ENCODE peak calls at places on chromosomes 16 and 17, in seven cellular contexts. G is HCEC 1CT, C is HFFc6, A is fibroblast of lung, W is heart left ventricle, U is IMR-90, V is globus pallidus. T is an unnamed sample.

GRCh38 chr16:88911148-88911945 is 44.9 kb upstream of the PABPN1L start:
- DNase-seq in G (no peak), C (no peak), A (no peak), W (no peak), U (peak; percentile 15), V (no peak), T (no peak)

GRCh38 chr17:8210761-8211458 is 535 bp upstream of the AURKB start:
- DNase-seq in G (no peak), C (no peak), A (no peak), W (no peak), U (no peak), V (no peak), T (no peak)

GRCh38 chr17:72479113-72479512 is 358.3 kb downstream of the SOX9 start:
- DNase-seq in G (no peak), C (no peak), A (no peak), W (no peak), U (no peak), V (no peak), T (no peak)

GRCh38 chr17:35947156-35947585 is 3.7 kb upstream of the LYZL6 start:
- DNase-seq in G (peak; percentile 19), C (peak; percentile 21), A (peak; percentile 35), W (no peak), U (peak; percentile 21), V (no peak), T (peak; percentile 57)

GRCh38 chr17:48194097-48194550 is 86.6 kb downstream of the SNX11 start:
- DNase-seq in G (peak; percentile 69), C (peak; percentile 72), A (peak; percentile 84), W (no peak), U (peak; percentile 47), V (no peak), T (peak; percentile 96)

GRCh38 chr17:56870163-56870651 is 36.3 kb downstream of the DGKE start:
- DNase-seq in G (no peak), C (no peak), A (no peak), W (no peak), U (peak; percentile 18), V (no peak), T (no peak)

GRCh38 chr17:77854759-77855745 is 103.5 kb upstream of the TNRC6C start:
- DNase-seq in G (no peak), C (no peak), A (no peak), W (no peak), U (no peak), V (no peak), T (no peak)

GRCh38 chr17:35243459-35244204 is 760 bp downstream of the SLFN5 start:
- DNase-seq in G (peak; percentile 71), C (peak; percentile 69), A (peak; percentile 71), W (peak; percentile 64), U (peak; percentile 69), V (no peak), T (peak; percentile 74)

GRCh38 chr17:35242158-35242804 is 591 bp upstream of the SLFN5 start:
- DNase-seq in G (peak; percentile 13), C (peak; percentile 23), A (peak; percentile 54), W (peak; percentile 76), U (peak; percentile 32), V (no peak), T (peak; percentile 56)

GRCh38 chr17:16516594-16517018 is 24.6 kb upstream of the LRRC75A start:
- DNase-seq in G (peak; percentile 48), C (peak; percentile 40), A (peak; percentile 85), W (no peak), U (peak; percentile 80), V (no peak), T (peak; percentile 84)

GRCh38 chr16:637081-638018 is 1.2 kb upstream of the METTL26 start:
- DNase-seq in G (peak; percentile 84), C (no peak), A (peak; percentile 78), W (peak; percentile 95), U (peak; percentile 81), V (peak; percentile 63), T (peak; percentile 87)